ENCODE peak calls at places on chromosomes 7 and 10, in seven cellular contexts. U is psoas muscle, M is cardiac muscle cell, T is PC-3, E is pancreas, Y is MM.1S, A is mammary epithelial cell. L is an unnamed sample.

GRCh38 chr7:87152897-87153641 is 816 bp downstream of the DMTF1 start:
- DNase-seq in U (peak; percentile 53), M (peak; percentile 42), T (peak; percentile 11), E (peak; percentile 27), Y (peak; percentile 37), A (peak; percentile 39), L (peak; percentile 60)

GRCh38 chr7:92843781-92844180 is 7.4 kb upstream of the CDK6 start:
- DNase-seq in U (no peak), M (no peak), T (no peak), E (no peak), Y (no peak), A (no peak), L (no peak)

GRCh38 chr10:30039567-30039966 is 19.8 kb downstream of the JCAD start:
- DNase-seq in U (no peak), M (no peak), T (no peak), E (no peak), Y (no peak), A (no peak), L (no peak)

GRCh38 chr7:73850781-73851207 is 8.5 kb upstream of the METTL27 start:
- DNase-seq in U (no peak), M (no peak), T (peak; percentile 93), E (no peak), Y (no peak), A (peak; percentile 98), L (peak; percentile 77)

GRCh38 chr10:48465860-48466521 is 138.9 kb downstream of the ARHGAP22 start:
- DNase-seq in U (no peak), M (no peak), T (no peak), E (no peak), Y (no peak), A (peak; percentile 24), L (no peak)

GRCh38 chr7:88191911-88192310 is 27.9 kb downstream of the SRI start:
- DNase-seq in U (no peak), M (no peak), T (no peak), E (no peak), Y (no peak), A (no peak), L (no peak)

GRCh38 chr10:48926255-48926654 is 13.4 kb downstream of the LRRC18 start:
- DNase-seq in U (no peak), M (no peak), T (no peak), E (no peak), Y (no peak), A (no peak), L (no peak)

GRCh38 chr10:132449051-132449825 is 52.2 kb downstream of the PWWP2B start:
- DNase-seq in U (peak; percentile 87), M (no peak), T (peak; percentile 41), E (peak; percentile 66), Y (no peak), A (no peak), L (no peak)

GRCh38 chr7:93551063-93551895 is 23.2 kb downstream of the CALCR start:
- DNase-seq in U (no peak), M (peak; percentile 67), T (peak; percentile 57), E (no peak), Y (peak; percentile 56), A (peak; percentile 5), L (no peak)

GRCh38 chr7:80275192-80275605 is 140.6 kb downstream of the GNAI1 start:
- DNase-seq in U (no peak), M (no peak), T (no peak), E (no peak), Y (no peak), A (no peak), L (no peak)

GRCh38 chr7:93298206-93298605 is 66.0 kb downstream of the VPS50 start:
- DNase-seq in U (no peak), M (no peak), T (no peak), E (no peak), Y (no peak), A (no peak), L (no peak)

GRCh38 chr10:124640538-124641231 is 103.5 kb downstream of the FAM53B start:
- DNase-seq in U (no peak), M (no peak), T (no peak), E (no peak), Y (no peak), A (peak; percentile 49), L (no peak)

GRCh38 chr7:2299131-2299829 is 15.0 kb downstream of the SNX8 start:
- DNase-seq in U (no peak), M (no peak), T (no peak), E (peak; percentile 47), Y (no peak), A (no peak), L (peak; percentile 55)

GRCh38 chr7:92646966-92647625 is 56.9 kb upstream of the FAM133B start:
- DNase-seq in U (no peak), M (no peak), T (no peak), E (no peak), Y (no peak), A (no peak), L (no peak)

GRCh38 chr7:31044531-31044930 is 7.6 kb upstream of the ADCYAP1R1 start:
- DNase-seq in U (no peak), M (no peak), T (no peak), E (no peak), Y (no peak), A (no peak), L (no peak)

GRCh38 chr10:31961264-31961663 is 32.6 kb upstream of the ARHGAP12 start:
- DNase-seq in U (no peak), M (no peak), T (peak; percentile 49), E (no peak), Y (no peak), A (no peak), L (no peak)

GRCh38 chr10:95475827-95476481 is 85.2 kb downstream of the SORBS1 start:
- DNase-seq in U (peak; percentile 73), M (no peak), T (peak; percentile 10), E (peak; percentile 86), Y (no peak), A (no peak), L (no peak)

GRCh38 chr7:34220501-34220900 is 315.2 kb downstream of the BMPER start:
- DNase-seq in U (no peak), M (no peak), T (no peak), E (no peak), Y (no peak), A (no peak), L (no peak)

GRCh38 chr10:84004206-84004605 is 135.1 kb upstream of the GHITM start:
- DNase-seq in U (no peak), M (no peak), T (no peak), E (no peak), Y (no peak), A (no peak), L (no peak)

GRCh38 chr10:84344560-84344959 is 16.2 kb downstream of the CCSER2 start:
- DNase-seq in U (no peak), M (no peak), T (no peak), E (no peak), Y (no peak), A (no peak), L (no peak)

GRCh38 chr7:122975341-122975740 is 20.2 kb downstream of the TAS2R16 start:
- DNase-seq in U (no peak), M (no peak), T (peak; percentile 56), E (no peak), Y (no peak), A (peak; percentile 13), L (no peak)

GRCh38 chr10:97771913-97772823 is at the start of gene SFRP5:
- DNase-seq in U (no peak), M (peak; percentile 54), T (no peak), E (peak; percentile 56), Y (no peak), A (no peak), L (no peak)
- H3K4me1 ChIP-seq in U (peaks cover 4% of the 10 kb centered on the region), M (peaks cover 8% of the 10 kb centered on the region), T (no peaks in the 10 kb centered on the region), E (peaks cover 7% of the 10 kb centered on the region), Y (no peaks in the 10 kb centered on the region), A (peaks cover 2% of the 10 kb centered on the region), L (peaks cover 14% of the 10 kb centered on the region)

DNA sequence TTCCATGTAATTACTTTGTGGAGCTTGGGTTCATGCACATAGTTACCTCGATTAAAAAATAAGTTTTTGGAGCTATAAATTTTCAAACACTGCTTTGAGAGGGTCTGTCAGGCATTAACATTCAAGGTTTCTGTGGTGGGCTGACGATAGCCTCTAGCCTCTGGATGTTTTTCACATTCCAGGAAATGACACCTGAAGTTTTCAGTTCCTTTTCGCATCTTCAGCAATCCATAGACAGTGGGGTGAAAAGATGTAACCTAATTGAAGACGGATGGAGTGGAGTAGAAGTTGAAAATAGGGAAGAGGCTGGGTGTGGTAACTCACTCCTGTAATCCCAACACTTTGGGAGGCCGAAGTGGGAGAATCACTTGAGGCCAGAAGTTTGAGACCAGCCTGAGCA is 197.7 kb downstream of the AUTS2 start:
- DNase-seq in U (no peak), M (no peak), T (no peak), E (no peak), Y (no peak), A (no peak), L (no peak)
- H3K4me1 ChIP-seq in U (peaks cover 11% of the 10 kb centered on the region), M (peaks cover 30% of the 10 kb centered on the region), T (no peaks in the 10 kb centered on the region), E (no peaks in the 10 kb centered on the region), Y (no peaks in the 10 kb centered on the region), A (no peaks in the 10 kb centered on the region), L (no peaks in the 10 kb centered on the region)

DNA sequence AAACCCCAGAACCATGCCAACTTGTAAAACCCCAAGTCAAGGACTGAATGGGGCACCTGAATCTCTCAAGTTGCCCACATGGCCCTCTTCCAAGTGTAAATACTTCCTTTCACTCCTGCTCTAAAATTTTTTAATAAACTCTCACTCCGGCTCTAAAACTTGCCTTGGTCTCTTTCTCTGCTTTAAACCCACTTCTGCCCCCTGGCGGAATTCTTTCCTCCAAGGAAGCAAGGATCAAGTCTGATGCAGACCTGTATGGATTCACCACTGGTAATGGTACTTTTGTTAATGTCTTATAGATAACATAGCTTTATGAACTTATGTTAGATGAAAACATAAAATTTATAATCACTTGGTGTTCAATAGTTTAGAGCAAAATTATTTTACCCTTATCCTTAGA is 33.8 kb downstream of the SLC16A9 start:
- DNase-seq in U (no peak), M (peak; percentile 14), T (peak; percentile 30), E (no peak), Y (no peak), A (no peak), L (no peak)
- H3K4me1 ChIP-seq in U (peaks cover 11% of the 10 kb centered on the region), M (no peaks in the 10 kb centered on the region), T (peaks cover 37% of the 10 kb centered on the region), E (no peaks in the 10 kb centered on the region), Y (peaks cover 34% of the 10 kb centered on the region), A (peaks cover 6% of the 10 kb centered on the region), L (peaks cover 14% of the 10 kb centered on the region)

DNA sequence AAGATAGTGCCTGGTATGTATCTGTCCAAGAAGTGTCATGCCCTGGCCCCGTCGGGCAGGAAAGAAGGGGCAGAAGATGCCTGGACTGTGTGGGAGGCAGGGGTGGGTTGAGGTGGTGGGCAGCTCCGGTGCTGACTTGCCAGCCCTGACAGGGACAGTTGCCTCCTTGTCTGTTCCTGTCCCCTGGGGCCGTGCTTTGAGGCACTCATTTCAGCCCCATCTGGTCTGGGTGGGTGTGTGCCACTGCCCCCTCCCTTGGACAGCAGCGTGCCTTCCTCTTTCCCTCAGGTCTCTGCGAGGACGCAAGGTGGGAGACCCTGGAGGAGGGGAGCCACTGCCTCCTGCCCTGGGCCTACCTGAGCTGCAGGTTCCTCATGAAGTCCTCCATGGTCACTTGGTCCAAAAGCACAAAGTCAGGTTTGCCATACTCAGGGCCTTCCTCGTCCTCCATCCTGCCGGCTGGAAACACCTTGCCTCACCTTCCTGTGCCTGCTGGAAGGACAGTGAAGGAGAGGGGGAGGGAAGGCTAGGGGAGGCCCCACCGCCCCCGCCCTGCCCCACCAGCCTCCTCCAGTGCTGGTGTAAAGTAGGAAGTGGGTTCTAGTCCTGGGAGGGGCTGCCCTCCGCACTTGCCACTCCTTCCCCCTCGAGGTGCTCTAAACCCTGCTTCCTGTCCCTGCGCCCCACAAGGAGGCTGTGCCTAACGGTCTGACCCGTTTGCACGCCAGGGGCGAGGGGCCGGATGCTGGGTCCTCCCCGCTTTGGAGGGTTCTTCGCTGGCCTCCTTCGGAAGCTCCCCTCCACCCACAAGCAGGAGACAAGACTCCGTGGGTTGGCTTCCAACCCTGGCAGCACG is at the start of gene MYO1G:
- DNase-seq in U (no peak), M (no peak), T (no peak), E (no peak), Y (no peak), A (no peak), L (no peak)
- H3K4me1 ChIP-seq in U (no peaks in the 10 kb centered on the region), M (peaks cover 20% of the 10 kb centered on the region), T (no peaks in the 10 kb centered on the region), E (no peaks in the 10 kb centered on the region), Y (peaks cover 38% of the 10 kb centered on the region), A (peaks cover 5% of the 10 kb centered on the region), L (no peaks in the 10 kb centered on the region)